ENCODE peak calls at places on chromosome 22, in five cellular contexts. S, L, X, O and D are unnamed samples.

GRCh38 chr22:48422900-48423480 is 1404.7 kb downstream of the BRD1 start:
- DNase-seq in S (no peak), X (no peak), L (no peak), O (no peak), D (no peak)

GRCh38 chr22:36938028-36938425 is 24.6 kb downstream of the CSF2RB start:
- DNase-seq in S (no peak), L (no peak), X (no peak), O (no peak), D (no peak)

GRCh38 chr22:46336119-46337078 is 885 bp downstream of the TRMU start:
- DNase-seq in L (no peak), X (no peak), O (no peak), S (no peak), D (no peak)

GRCh38 chr22:37664249-37665101 is 6.0 kb downstream of the PDXP start:
- DNase-seq in L (no peak), X (no peak), O (no peak), S (no peak), D (no peak)

GRCh38 chr22:45210577-45211431 is 29.9 kb downstream of the KIAA0930 start:
- DNase-seq in X (no peak), O (no peak), S (no peak), L (no peak), D (peak; percentile 82)

GRCh38 chr22:30810105-30810504 is 115.4 kb downstream of the OSBP2 start:
- DNase-seq in X (no peak), S (no peak), L (no peak), O (no peak), D (no peak)

GRCh38 chr22:22060200-22061084 is 77.9 kb upstream of the TOP3B start:
- DNase-seq in S (peak; percentile 58), X (no peak), O (peak; percentile 3), L (peak; percentile 22), D (no peak)

GRCh38 chr22:41217553-41218157 is 12.5 kb downstream of the L3MBTL2 start:
- DNase-seq in O (no peak), L (peak; percentile 94), S (peak; percentile 66), X (no peak), D (peak; percentile 83)

GRCh38 chr22:17970205-17970708 is 54.1 kb downstream of the MICAL3 start:
- DNase-seq in S (no peak), L (no peak), X (no peak), O (no peak), D (no peak)

GRCh38 chr22:36304429-36304828 is 51.5 kb downstream of the APOL1 start:
- DNase-seq in S (no peak), O (no peak), X (no peak), L (no peak), D (no peak)

GRCh38 chr22:22386602-22387385 is 121.7 kb downstream of the ZNF280B start:
- DNase-seq in S (no peak), L (no peak), O (no peak), X (peak; percentile 81), D (no peak)

GRCh38 chr22:23836692-23837495 is 1.9 kb downstream of the DERL3 start:
- DNase-seq in S (no peak), O (no peak), X (no peak), L (no peak), D (no peak)

GRCh38 chr22:39664485-39665200 is 94.1 kb downstream of the CACNA1I start:
- DNase-seq in X (no peak), L (no peak), O (peak; percentile 36), S (no peak), D (no peak)

GRCh38 chr22:49197986-49198704 is 629.5 kb downstream of the BRD1 start:
- DNase-seq in S (no peak), O (no peak), X (no peak), L (no peak), D (no peak)

GRCh38 chr22:40426671-40427070 is 56.3 kb downstream of the SGSM3 start:
- DNase-seq in S (no peak), O (no peak), X (no peak), L (no peak), D (peak; percentile 54)

GRCh38 chr22:29912605-29913398 is 29.8 kb downstream of the MTMR3 start:
- DNase-seq in X (no peak), O (no peak), L (no peak), S (no peak), D (peak; percentile 77)

GRCh38 chr22:23409976-23410375 is 170.1 kb downstream of the IGLL1 start:
- DNase-seq in L (no peak), S (no peak), X (no peak), O (no peak), D (no peak)

GRCh38 chr22:47802446-47802845 is 1040.0 kb downstream of the TBC1D22A start:
- DNase-seq in O (no peak), L (no peak), X (no peak), S (no peak), D (no peak)

GRCh38 chr22:38727530-38728451 is 22.0 kb downstream of the GTPBP1 start:
- DNase-seq in S (no peak), O (no peak), L (no peak), X (no peak), D (no peak)

GRCh38 chr22:45757936-45758335 is 86.3 kb downstream of the ATXN10 start:
- DNase-seq in S (no peak), O (no peak), X (no peak), L (no peak), D (no peak)

GRCh38 chr22:45446216-45446615 is 32.7 kb downstream of the RIBC2 start:
- DNase-seq in L (no peak), O (no peak), X (no peak), S (no peak), D (peak; percentile 27)

GRCh38 chr22:50578776-50579310 is 616 bp upstream of the CPT1B start:
- DNase-seq in O (no peak), L (no peak), S (no peak), X (no peak), D (no peak)

GRCh38 chr22:41555325-41555724 is 5.5 kb upstream of the CSDC2 start:
- DNase-seq in S (no peak), L (no peak), X (no peak), O (no peak), D (no peak)

GRCh38 chr22:30564766-30565118 is 9.7 kb downstream of the GAL3ST1 start:
- DNase-seq in O (no peak), S (no peak), X (no peak), L (no peak), D (no peak)

GRCh38 chr22:46303347-46303965 is 6.8 kb downstream of the GTSE1 start:
- DNase-seq in S (no peak), L (no peak), X (no peak), O (no peak), D (no peak)

GRCh38 chr22:17283423-17283822 is 64.2 kb upstream of the ADA2 start:
- DNase-seq in O (no peak), S (no peak), X (no peak), L (no peak), D (no peak)

GRCh38 chr22:39960791-39961746 is 872 bp downstream of the TMA7B start:
- DNase-seq in L (peak; percentile 87), S (peak; percentile 42), X (no peak), O (no peak), D (peak; percentile 49)

GRCh38 chr22:44814266-44815098 is 62.1 kb downstream of the ARHGAP8 start:
- DNase-seq in S (no peak), X (no peak), O (no peak), L (no peak), D (no peak)